ENCODE peak calls at places on chromosomes 4 and X, in ten cellular contexts. V, N, D, C, E, O, J, H, P and S are unnamed samples.

GRCh38 chr4:143768007-143768591 is 67.6 kb upstream of the FREM3 start:
- DNase-seq in V (no peak), O (no peak), H (no peak), P (no peak), N (no peak), J (peak; percentile 1), D (no peak), C (no peak), E (no peak), S (no peak)

GRCh38 chrX:42102586-42103282 is 179.4 kb upstream of the CASK start:
- DNase-seq in J (no peak), O (no peak), N (no peak), H (no peak), V (no peak), E (no peak), C (no peak), P (no peak), D (no peak), S (no peak)

GRCh38 chr4:16237715-16238114 is 11.4 kb upstream of the TAPT1 start:
- DNase-seq in O (no peak), V (no peak), P (no peak), N (no peak), D (no peak), J (no peak), H (no peak), C (no peak), E (no peak), S (no peak)

GRCh38 chr4:169225058-169225751 is 45.6 kb downstream of the SH3RF1 start:
- DNase-seq in E (no peak), O (no peak), V (no peak), P (peak; percentile 95), D (peak; percentile 98), H (no peak), J (peak; percentile 72), C (no peak), N (peak; percentile 82), S (no peak)

GRCh38 chr4:112327950-112328349 is 30.8 kb downstream of the ALPK1 start:
- DNase-seq in V (no peak), J (peak; percentile 27), O (peak; percentile 77), H (no peak), N (peak; percentile 37), P (no peak), D (peak; percentile 72), C (no peak), E (peak; percentile 28), S (peak; percentile 25)

GRCh38 chr4:53476232-53477037 is 99.0 kb downstream of the FIP1L1 start:
- DNase-seq in H (no peak), V (no peak), J (peak; percentile 2), D (peak; percentile 98), P (no peak), N (peak; percentile 69), O (peak; percentile 27), C (no peak), E (no peak), S (no peak)

GRCh38 chrX:71514367-71515038 is 18.4 kb upstream of the OGT start:
- DNase-seq in N (no peak), J (no peak), P (no peak), H (no peak), D (no peak), E (peak; percentile 57), C (no peak), V (no peak), O (no peak), S (peak; percentile 55)

GRCh38 chr4:130233377-130234047 is 1137.6 kb downstream of the C4orf33 start:
- DNase-seq in D (no peak), E (no peak), N (no peak), H (no peak), V (no peak), O (no peak), J (no peak), C (no peak), P (no peak), S (no peak)

GRCh38 chr4:151114986-151115385 is 15.6 kb downstream of the RPS3A start:
- DNase-seq in O (no peak), N (peak; percentile 25), D (peak; percentile 29), H (no peak), J (no peak), V (no peak), C (no peak), E (no peak), P (no peak), S (no peak)

GRCh38 chr4:1725521-1725920 is 4.2 kb downstream of the TACC3 start:
- DNase-seq in H (peak; percentile 67), P (no peak), D (no peak), J (no peak), C (no peak), N (no peak), E (no peak), O (no peak), V (no peak), S (no peak)

GRCh38 chr4:147201016-147201415 is 255.4 kb upstream of the TTC29 start:
- DNase-seq in O (no peak), C (no peak), E (no peak), J (no peak), H (no peak), V (no peak), N (no peak), D (peak; percentile 84), P (no peak), S (no peak)

GRCh38 chr4:169207436-169208089 is 63.2 kb downstream of the SH3RF1 start:
- DNase-seq in E (no peak), D (no peak), C (no peak), P (no peak), O (no peak), H (no peak), N (no peak), J (no peak), V (no peak), S (no peak)

GRCh38 chrX:118420462-118420861 is 74.6 kb downstream of the WDR44 start:
- DNase-seq in D (peak; percentile 42), P (no peak), E (no peak), N (peak; percentile 2), H (no peak), V (no peak), J (no peak), C (no peak), O (no peak), S (no peak)

GRCh38 chrX:107420571-107420970 is 28.9 kb upstream of the FRMPD3 start:
- DNase-seq in H (no peak), J (no peak), O (no peak), V (no peak), D (no peak), C (no peak), E (no peak), N (no peak), P (no peak), S (no peak)

DNA sequence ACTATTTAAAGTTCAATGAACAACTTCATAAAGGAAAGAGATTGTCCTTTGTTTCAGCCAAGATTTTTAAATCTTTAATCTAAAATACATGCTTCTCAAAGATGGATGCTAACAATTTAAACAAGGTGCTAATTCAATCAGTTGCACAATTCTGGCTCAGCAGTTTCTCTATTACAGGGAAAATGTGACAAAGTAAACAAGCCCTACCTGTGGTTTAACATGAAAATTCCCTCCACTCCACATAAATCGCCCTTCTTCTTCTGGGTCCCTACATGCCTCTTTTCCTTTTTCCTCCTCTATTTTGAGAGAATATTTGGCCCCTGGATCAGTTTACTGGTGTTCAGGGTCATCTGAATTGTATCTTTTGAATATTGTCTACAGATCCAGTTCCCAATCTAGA is 80.6 kb downstream of the FRYL start:
- DNase-seq in D (no peak), N (no peak), C (no peak), V (no peak), P (peak; percentile 30), O (no peak), E (no peak), H (no peak), J (peak; percentile 4), S (no peak)
- H3K27ac ChIP-seq in D (no peak overlapping the region), N (no peak overlapping the region), C (no peak overlapping the region), V (no peak overlapping the region), P (peak overlapping the region; percentile 87), O (no peak overlapping the region), E (no peak overlapping the region), H (no peak overlapping the region), J (peak overlapping the region; percentile 94), S (no peak overlapping the region)

GRCh38 chr4:174808836-174809235 is 20.2 kb downstream of the GLRA3 start:
- DNase-seq in O (no peak), P (no peak), V (no peak), N (no peak), J (no peak), D (no peak), E (no peak), C (no peak), H (no peak), S (no peak)
- H3K27ac ChIP-seq in O (no peak overlapping the region), P (no peak overlapping the region), V (no peak overlapping the region), N (no peak overlapping the region), J (no peak overlapping the region), D (no peak overlapping the region), E (no peak overlapping the region), C (no peak overlapping the region), H (no peak overlapping the region), S (no peak overlapping the region)

GRCh38 chrX:154540897-154541535 is 5.6 kb downstream of the G6PD start:
- DNase-seq in H (peak; percentile 85), E (no peak), D (no peak), V (no peak), O (no peak), N (peak; percentile 30), P (no peak), C (peak; percentile 72), J (peak; percentile 77), S (no peak)

GRCh38 chrX:154542723-154543424 is 3.8 kb downstream of the G6PD start:
- DNase-seq in V (no peak), N (no peak), O (no peak), J (peak; percentile 95), D (no peak), P (no peak), C (no peak), E (peak; percentile 26), H (no peak), S (no peak)

GRCh38 chrX:154544885-154545284 is 1.8 kb downstream of the G6PD start:
- DNase-seq in V (no peak), H (peak; percentile 23), O (no peak), P (no peak), E (no peak), J (no peak), D (no peak), N (no peak), C (no peak), S (no peak)

GRCh38 chrX:154541589-154541895 is 5.1 kb downstream of the G6PD start:
- DNase-seq in N (no peak), J (no peak), H (no peak), P (no peak), D (peak; percentile 13), V (no peak), C (no peak), E (no peak), O (no peak), S (no peak)

GRCh38 chrX:154541896-154542722 is 4.5 kb downstream of the G6PD start:
- DNase-seq in J (peak; percentile 98), P (no peak), O (no peak), D (peak; percentile 94), E (peak; percentile 24), N (peak; percentile 71), C (peak; percentile 73), V (peak; percentile 88), H (peak; percentile 90), S (no peak)
- H3K27ac ChIP-seq in J (peak overlapping the region; percentile 98), P (peak overlapping the region; percentile 95), O (no peak overlapping the region), D (peak overlapping the region; percentile 99), E (peak overlapping the region; percentile 78), N (peak overlapping the region; percentile 96), C (peak overlapping the region; percentile 78), V (peak overlapping the region; percentile 77), H (peak overlapping the region; percentile 69), S (peak overlapping the region; percentile 57)

DNA sequence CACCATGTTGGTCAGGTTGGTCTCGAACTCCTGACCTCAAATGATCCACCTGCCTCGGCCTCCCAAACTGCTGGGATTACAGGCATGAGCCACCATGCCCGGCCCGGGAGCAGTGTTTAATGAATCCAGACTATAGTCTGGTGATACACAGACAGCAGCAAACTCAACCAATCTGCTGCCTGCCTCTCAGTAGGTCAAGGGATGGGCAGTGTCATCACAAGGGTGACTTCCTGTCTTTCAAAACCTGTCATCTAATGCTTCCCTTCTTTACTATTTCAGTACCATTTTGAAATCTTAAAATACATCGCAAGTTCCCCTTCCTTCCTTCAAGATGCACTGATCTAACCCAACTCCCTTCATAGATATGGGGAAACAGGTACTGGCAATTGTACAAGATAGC is 8.4 kb downstream of the RPL39 start:
- DNase-seq in C (no peak), D (no peak), N (no peak), O (no peak), H (no peak), P (no peak), J (no peak), V (no peak), E (no peak), S (no peak)
- H3K27ac ChIP-seq in C (no peak overlapping the region), D (no peak overlapping the region), N (no peak overlapping the region), O (no peak overlapping the region), H (no peak overlapping the region), P (no peak overlapping the region), J (no peak overlapping the region), V (no peak overlapping the region), E (no peak overlapping the region), S (no peak overlapping the region)